ENCODE peak calls at places on chromosomes 11 and 22, in eight cellular contexts. C, I, Q, O, N, T, A and P are unnamed samples.

GRCh38 chr11:13320688-13321087 is 43.1 kb downstream of the BMAL1 start:
- DNase-seq in T (no peak), N (no peak), O (no peak), C (no peak), A (no peak), Q (no peak), I (no peak), P (no peak)

GRCh38 chr11:20754957-20755356 is 85.6 kb downstream of the NELL1 start:
- DNase-seq in N (no peak), T (no peak), O (peak), Q (peak), A (no peak), C (no peak), I (no peak), P (no peak)

GRCh38 chr11:66904055-66904454 is 47.2 kb downstream of the LRFN4 start:
- DNase-seq in N (no peak), Q (peak), A (no peak), C (no peak), I (no peak), T (no peak), O (no peak), P (no peak)

GRCh38 chr11:128179512-128179911 is 407.8 kb downstream of the ETS1 start:
- DNase-seq in O (no peak), I (no peak), C (no peak), N (no peak), T (no peak), A (no peak), Q (no peak), P (no peak)

GRCh38 chr11:35765211-35765610 is 102.6 kb downstream of the TRIM44 start:
- DNase-seq in O (no peak), C (no peak), N (no peak), Q (no peak), A (no peak), T (no peak), I (no peak), P (no peak)

GRCh38 chr11:33329705-33330329 is 72.6 kb downstream of the HIPK3 start:
- DNase-seq in A (no peak), O (peak), C (peak), Q (peak), N (peak), I (peak), T (no peak), P (peak)

GRCh38 chr11:58097437-58097836 is 27.9 kb downstream of the OR9I1 start:
- DNase-seq in A (no peak), N (no peak), C (no peak), T (no peak), O (no peak), I (no peak), Q (no peak), P (no peak)

GRCh38 chr11:72353861-72354260 is 80.5 kb downstream of the CLPB start:
- DNase-seq in A (no peak), T (no peak), O (no peak), Q (peak), N (no peak), C (no peak), I (no peak), P (no peak)

GRCh38 chr11:69511358-69512015 is 30.0 kb downstream of the LINC01488 start:
- DNase-seq in C (no peak), Q (no peak), O (no peak), A (no peak), I (no peak), T (no peak), N (peak), P (peak)

GRCh38 chr11:113675003-113675471 is 31.1 kb downstream of the TMPRSS5 start:
- DNase-seq in O (no peak), C (no peak), I (no peak), Q (no peak), N (peak), A (no peak), T (no peak), P (peak)

GRCh38 chr22:44928064-44928463 is 81.7 kb downstream of the PHF21B start:
- DNase-seq in Q (no peak), C (no peak), T (no peak), N (no peak), O (no peak), A (no peak), I (no peak), P (no peak)